ENCODE peak calls at places on chromosomes 4 and X, in seven cellular contexts. C, P, T, U, A, W and O are unnamed samples.

GRCh38 chrX:20284992-20285391 is 18.3 kb upstream of the RPS6KA3 start:
- DNase-seq in U (no peak), C (no peak), W (no peak), P (no peak), T (no peak), A (no peak), O (no peak)

GRCh38 chr4:40210776-40211175 is 13.9 kb downstream of the RHOH start:
- DNase-seq in U (no peak), P (no peak), T (no peak), W (no peak), A (no peak), C (no peak), O (no peak)

GRCh38 chr4:183628189-183628588 is 30.8 kb downstream of the RWDD4 start:
- DNase-seq in T (no peak), U (no peak), C (no peak), P (no peak), A (no peak), W (no peak), O (no peak)

GRCh38 chrX:119190251-119190651 is 45.8 kb upstream of the PGRMC1 start:
- DNase-seq in C (no peak), U (no peak), A (no peak), W (no peak), T (no peak), P (no peak), O (peak; percentile 18)

GRCh38 chrX:132463411-132463810 is 25.4 kb downstream of the MBNL3 start:
- DNase-seq in P (no peak), A (peak; percentile 5), U (no peak), W (no peak), C (peak; percentile 10), T (no peak), O (no peak)

GRCh38 chrX:25344191-25344936 is 328.6 kb upstream of the ARX start:
- DNase-seq in U (no peak), W (no peak), C (no peak), T (no peak), P (no peak), A (no peak), O (no peak)

GRCh38 chr4:68864438-68865177 is 48.8 kb downstream of the UGT2B10 start:
- DNase-seq in U (no peak), T (no peak), C (no peak), A (peak; percentile 89), W (no peak), P (peak; percentile 78), O (no peak)

GRCh38 chr4:98584265-98584664 is 74.1 kb downstream of the TSPAN5 start:
- DNase-seq in P (no peak), C (no peak), T (no peak), A (peak; percentile 53), U (no peak), W (no peak), O (no peak)

GRCh38 chr4:138050601-138051000 is 191.5 kb downstream of the SLC7A11 start:
- DNase-seq in P (no peak), C (no peak), W (no peak), U (no peak), A (no peak), T (no peak), O (no peak)

GRCh38 chr4:102533916-102534315 is 32.8 kb downstream of the NFKB1 start:
- DNase-seq in A (no peak), U (no peak), T (no peak), C (no peak), W (no peak), P (no peak), O (no peak)

GRCh38 chr4:80407246-80407645 is 71.7 kb downstream of the CFAP299 start:
- DNase-seq in P (no peak), U (peak; percentile 57), C (peak; percentile 26), A (no peak), T (no peak), W (no peak), O (no peak)

GRCh38 chr4:169770411-169770810 is 12.7 kb upstream of the HPF1 start:
- DNase-seq in T (no peak), U (no peak), C (no peak), P (no peak), W (no peak), A (no peak), O (no peak)

GRCh38 chr4:169773889-169774288 is 16.1 kb upstream of the HPF1 start:
- DNase-seq in P (no peak), C (no peak), W (no peak), A (no peak), T (no peak), U (no peak), O (no peak)

DNA sequence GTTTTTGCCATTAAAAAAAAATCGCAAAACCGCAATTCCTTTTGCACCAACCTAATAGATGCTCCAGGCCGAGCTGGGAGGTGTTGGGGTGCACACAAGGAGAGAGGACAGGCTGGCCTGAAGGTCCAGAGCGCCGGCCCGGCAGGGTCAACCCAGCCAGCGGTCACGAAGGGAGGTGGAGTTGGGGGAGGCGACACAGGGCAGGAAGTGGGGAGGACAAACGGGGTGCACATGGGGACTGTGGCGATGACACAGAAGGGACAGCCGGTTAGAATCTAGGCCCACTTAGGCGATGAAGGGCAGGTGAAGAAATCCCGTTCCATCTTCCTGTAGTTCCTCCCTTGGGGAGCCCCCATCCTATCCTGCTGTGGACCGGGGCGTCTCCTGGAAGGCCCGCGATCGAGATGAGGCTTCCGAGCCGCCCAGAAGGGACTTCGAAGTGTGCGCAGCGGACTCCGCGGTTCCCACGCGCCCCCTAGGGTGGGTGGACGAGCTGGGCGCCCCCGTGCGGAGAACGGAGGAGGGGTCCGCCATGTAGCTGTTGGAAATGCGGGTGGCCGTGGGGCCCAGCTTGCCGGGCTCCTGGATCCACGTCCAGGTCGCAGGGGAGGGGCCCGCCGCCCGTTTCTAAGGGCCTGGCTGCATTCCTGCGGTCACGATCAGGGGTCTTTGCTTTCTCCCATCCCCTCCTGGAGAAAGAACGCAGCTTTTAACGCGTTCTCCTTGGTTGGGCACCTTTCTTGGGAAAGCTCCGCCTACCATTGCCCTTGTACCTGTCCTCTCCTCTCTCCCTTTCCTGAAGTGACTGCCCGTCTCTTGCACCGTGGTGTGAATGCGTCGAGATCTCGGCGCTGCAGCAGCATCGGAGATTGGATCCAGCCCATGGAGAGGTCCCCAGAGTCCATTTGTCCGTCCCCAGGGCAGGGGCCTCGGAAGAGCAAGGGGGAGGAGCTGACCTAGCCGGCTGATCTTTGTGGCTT is 17.0 kb upstream of the HPF1 start:
- DNase-seq in T (no peak), U (no peak), C (peak; percentile 24), W (peak; percentile 22), A (no peak), P (no peak), O (no peak)
- TF ChIP-seq CTCF in T (no peak), U (peak; percentile 17), C (peak; percentile 38), W (peak; percentile 42), A (no peak), P (no peak), O (peak; percentile 40)

GRCh38 chr4:37590016-37590415 is 96.2 kb downstream of the RELL1 start:
- DNase-seq in P (no peak), C (no peak), T (no peak), U (no peak), A (no peak), W (no peak), O (no peak)
- TF ChIP-seq CTCF in P (no peak), C (no peak), T (no peak), U (no peak), A (no peak), W (no peak), O (no peak)

GRCh38 chr4:119628281-119629141 is at the start of gene PDE5A:
- DNase-seq in T (peak; percentile 87), P (peak; percentile 82), A (peak; percentile 91), U (no peak), W (peak; percentile 81), C (peak; percentile 71), O (peak; percentile 80)

GRCh38 chr4:119629142-119629471 is 503 bp upstream of the PDE5A start:
- DNase-seq in T (no peak), C (no peak), W (no peak), A (no peak), P (no peak), U (no peak), O (no peak)

GRCh38 chr4:119626420-119626819 is 2.2 kb downstream of the PDE5A start:
- DNase-seq in W (no peak), U (no peak), A (no peak), T (no peak), P (no peak), C (no peak), O (no peak)

GRCh38 chr4:119626943-119627266 is 1.7 kb downstream of the PDE5A start:
- DNase-seq in W (no peak), P (no peak), A (no peak), U (no peak), C (no peak), T (no peak), O (no peak)

GRCh38 chr4:119627267-119628190 is 1.1 kb downstream of the PDE5A start:
- DNase-seq in T (peak; percentile 89), C (peak; percentile 35), P (peak; percentile 53), W (peak; percentile 84), A (peak; percentile 81), U (no peak), O (peak; percentile 62)
- TF ChIP-seq CTCF in T (peak; percentile 70), C (no peak), P (peak; percentile 93), W (peak; percentile 83), A (peak; percentile 21), U (peak; percentile 27), O (peak; percentile 69)

GRCh38 chrX:102341867-102342266 is 94.9 kb downstream of the NXF2 start:
- DNase-seq in P (no peak), T (no peak), C (peak; percentile 1), A (no peak), W (no peak), U (no peak), O (no peak)
- TF ChIP-seq CTCF in P (peak; percentile 23), T (no peak), C (no peak), A (no peak), W (no peak), U (peak; percentile 38), O (peak; percentile 28)

GRCh38 chrX:40539214-40540142 is 41.3 kb upstream of the ATP6AP2 start:
- DNase-seq in U (peak; percentile 40), W (peak; percentile 23), T (peak; percentile 50), C (peak; percentile 76), P (no peak), A (no peak), O (peak; percentile 23)
- TF ChIP-seq CTCF in U (no peak), W (peak; percentile 33), T (no peak), C (no peak), P (no peak), A (no peak), O (no peak)

DNA sequence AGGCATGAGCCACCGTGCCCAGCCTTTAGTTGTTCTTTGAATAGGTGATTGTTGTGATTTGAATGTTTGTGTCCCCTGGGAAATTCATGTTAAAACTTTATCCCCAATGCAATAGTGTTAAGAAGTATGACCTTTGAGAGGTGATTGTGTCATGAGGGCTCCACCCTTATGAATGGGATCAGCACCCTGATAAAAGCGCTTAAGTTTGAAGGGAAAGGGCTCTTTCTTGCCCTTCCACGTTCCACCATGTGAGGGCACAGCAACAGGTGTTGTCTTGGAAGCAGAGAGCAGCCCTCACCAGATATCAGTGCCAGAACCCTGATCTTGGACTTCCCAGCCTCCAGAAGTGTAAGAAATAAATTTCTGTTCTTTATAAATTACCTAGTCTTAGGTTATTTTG is 33.7 kb upstream of the RP2 start:
- DNase-seq in T (no peak), W (no peak), U (no peak), C (no peak), P (no peak), A (no peak), O (no peak)
- TF ChIP-seq CTCF in T (no peak), W (peak; percentile 5), U (peak; percentile 31), C (peak; percentile 10), P (peak; percentile 27), A (no peak), O (no peak)